ENCODE peak calls at places on chromosome 12, in four cellular contexts. X is cardiac muscle cell; C is NCI-H226; W is stimulated activated CD4-positive, alpha-beta T cell treated with anti-CD3 and anti-CD28 coated beads, TNF-alpha, amount 100 ng/mL, for 4 hours. U is an unnamed sample.

GRCh38 chr12:1013618-1014489 is 22.8 kb downstream of the ERC1 start:
- DNase-seq in X (no peak), C (peak), W (no peak), U (peak)

GRCh38 chr12:123076604-123077297 is 74.1 kb downstream of the PITPNM2 start:
- DNase-seq in X (no peak), C (no peak), W (peak), U (no peak)

GRCh38 chr12:84463756-84464495 is 448.7 kb downstream of the SLC6A15 start:
- DNase-seq in X (no peak), C (no peak), W (no peak), U (no peak)

GRCh38 chr12:129863938-129864337 is 39.9 kb downstream of the TMEM132D start:
- DNase-seq in X (no peak), C (no peak), W (no peak), U (no peak)

GRCh38 chr12:15227004-15227679 is 5.9 kb upstream of the RERG start:
- DNase-seq in X (peak), C (peak), W (no peak), U (peak)

GRCh38 chr12:120141336-120141735 is 24.8 kb upstream of the RAB35 start:
- DNase-seq in X (no peak), C (no peak), W (no peak), U (no peak)

GRCh38 chr12:4859478-4860210 is 50.1 kb upstream of the KCNA1 start:
- DNase-seq in X (peak), C (no peak), W (no peak), U (no peak)

GRCh38 chr12:230925-231671 is 17.1 kb upstream of the SLC6A12 start:
- DNase-seq in X (no peak), C (no peak), W (no peak), U (no peak)

GRCh38 chr12:108009442-108009841 is 119.6 kb upstream of the WSCD2 start:
- DNase-seq in X (no peak), C (no peak), W (no peak), U (peak)

GRCh38 chr12:70759161-70759918 is 122.1 kb upstream of the PTPRB start:
- DNase-seq in X (no peak), C (no peak), W (no peak), U (no peak)

GRCh38 chr12:89537389-89537788 is 11.5 kb upstream of the POC1B start:
- DNase-seq in X (no peak), C (no peak), W (no peak), U (no peak)

U was measured in trophoblast cell.